ENCODE peak calls at places on chromosomes 12 and 14, in five cellular contexts. M is foreskin fibroblast; C is pancreas; J is activated CD4-positive, alpha-beta T cell treated with anti-CD3 and anti-CD28 coated beads for 4 hours; U is AG10803. V is an unnamed sample.

GRCh38 chr14:67821121-67821520 is 1.5 kb downstream of the RAD51B start:
- DNase-seq in C (no peak), M (no peak), J (no peak), U (no peak), V (no peak)

GRCh38 chr12:49868952-49869815 is 26.3 kb upstream of the BCDIN3D start:
- DNase-seq in J (no peak), M (peak), C (peak), U (peak), V (peak)

GRCh38 chr12:5456025-5456424 is 24.1 kb downstream of the NTF3 start:
- DNase-seq in U (no peak), C (no peak), J (no peak), M (no peak), V (no peak)

GRCh38 chr12:13208533-13209278 is 12.2 kb downstream of the EMP1 start:
- DNase-seq in C (no peak), M (peak), J (no peak), U (no peak), V (peak)

GRCh38 chr14:91315844-91316267 is 71.4 kb upstream of the GPR68 start:
- DNase-seq in U (no peak), M (no peak), C (no peak), J (peak), V (no peak)

GRCh38 chr12:6982532-6982931 is 11.8 kb downstream of the EMG1 start:
- DNase-seq in C (no peak), M (no peak), U (no peak), J (no peak), V (no peak)

GRCh38 chr12:108491256-108491655 is 23.8 kb upstream of the FICD start:
- DNase-seq in M (no peak), J (no peak), U (no peak), C (no peak), V (no peak)

GRCh38 chr12:107817250-107817649 is 42.7 kb downstream of the ASCL4 start:
- DNase-seq in U (no peak), M (no peak), C (no peak), J (no peak), V (no peak)

GRCh38 chr12:124621296-124621660 is 53.9 kb upstream of the NCOR2 start:
- DNase-seq in C (peak), U (peak), J (no peak), M (peak), V (no peak)

GRCh38 chr12:26434299-26434915 is 239.0 kb downstream of the SSPN start:
- DNase-seq in U (peak), C (peak), J (no peak), M (peak), V (peak)

V was measured in HFFc6.